ENCODE peak calls at places on chromosomes 13 and 19, in nine cellular contexts. One of them, this sample, is unnamed.

GRCh38 chr19:57653689-57654088 is 15.0 kb upstream of the ZSCAN4 start:
- DNase-seq in tibial nerve: no peak
- DNase-seq in naive thymus-derived CD8-positive, alpha-beta T cell: no peak
- DNase-seq in kidney: no peak
- DNase-seq in activated CD4-positive, CD25-positive, alpha-beta regulatory T cell treated with anti-CD3 and anti-CD28 coated beads, Interleukin-2, amount 50 U/mL, for 16 hours: no peak
- DNase-seq in WTC11: no peak
- DNase-seq in left cardiac atrium: no peak
- DNase-seq in stimulated activated CD8-positive, alpha-beta memory T cell treated with anti-CD3 and anti-CD28 coated beads, Interleukin-15, amount 100 ng/mL, for 24 hours: no peak
- DNase-seq in stimulated activated CD4-positive, alpha-beta T cell treated with anti-CD3 and anti-CD28 coated beads, Interleukin-15, amount 100 ng/mL, for 1 hour: no peak
- DNase-seq in this sample: no peak

GRCh38 chr19:47067215-47067847 is 18.9 kb upstream of the TMEM160 start:
- DNase-seq in tibial nerve: no peak
- DNase-seq in naive thymus-derived CD8-positive, alpha-beta T cell: no peak
- DNase-seq in kidney: no peak
- DNase-seq in activated CD4-positive, CD25-positive, alpha-beta regulatory T cell treated with anti-CD3 and anti-CD28 coated beads, Interleukin-2, amount 50 U/mL, for 16 hours: no peak
- DNase-seq in WTC11: no peak
- DNase-seq in left cardiac atrium: no peak
- DNase-seq in stimulated activated CD8-positive, alpha-beta memory T cell treated with anti-CD3 and anti-CD28 coated beads, Interleukin-15, amount 100 ng/mL, for 24 hours: no peak
- DNase-seq in stimulated activated CD4-positive, alpha-beta T cell treated with anti-CD3 and anti-CD28 coated beads, Interleukin-15, amount 100 ng/mL, for 1 hour: no peak
- DNase-seq in this sample: no peak

GRCh38 chr19:15374105-15374651 is 5.4 kb downstream of the AKAP8 start:
- DNase-seq in tibial nerve: no peak
- DNase-seq in naive thymus-derived CD8-positive, alpha-beta T cell: no peak
- DNase-seq in kidney: peak; percentile 75
- DNase-seq in activated CD4-positive, CD25-positive, alpha-beta regulatory T cell treated with anti-CD3 and anti-CD28 coated beads, Interleukin-2, amount 50 U/mL, for 16 hours: no peak
- DNase-seq in WTC11: no peak
- DNase-seq in left cardiac atrium: peak; percentile 37
- DNase-seq in stimulated activated CD8-positive, alpha-beta memory T cell treated with anti-CD3 and anti-CD28 coated beads, Interleukin-15, amount 100 ng/mL, for 24 hours: no peak
- DNase-seq in stimulated activated CD4-positive, alpha-beta T cell treated with anti-CD3 and anti-CD28 coated beads, Interleukin-15, amount 100 ng/mL, for 1 hour: no peak
- DNase-seq in this sample: no peak

GRCh38 chr19:11061951-11062350 is 27.3 kb upstream of the LDLR start:
- DNase-seq in tibial nerve: no peak
- DNase-seq in naive thymus-derived CD8-positive, alpha-beta T cell: no peak
- DNase-seq in kidney: no peak
- DNase-seq in activated CD4-positive, CD25-positive, alpha-beta regulatory T cell treated with anti-CD3 and anti-CD28 coated beads, Interleukin-2, amount 50 U/mL, for 16 hours: no peak
- DNase-seq in WTC11: no peak
- DNase-seq in left cardiac atrium: no peak
- DNase-seq in stimulated activated CD8-positive, alpha-beta memory T cell treated with anti-CD3 and anti-CD28 coated beads, Interleukin-15, amount 100 ng/mL, for 24 hours: no peak
- DNase-seq in stimulated activated CD4-positive, alpha-beta T cell treated with anti-CD3 and anti-CD28 coated beads, Interleukin-15, amount 100 ng/mL, for 1 hour: no peak
- DNase-seq in this sample: no peak

GRCh38 chr19:3606174-3606689 is 443 bp downstream of the TBXA2R start:
- DNase-seq in tibial nerve: no peak
- DNase-seq in naive thymus-derived CD8-positive, alpha-beta T cell: no peak
- DNase-seq in kidney: peak; percentile 88
- DNase-seq in activated CD4-positive, CD25-positive, alpha-beta regulatory T cell treated with anti-CD3 and anti-CD28 coated beads, Interleukin-2, amount 50 U/mL, for 16 hours: no peak
- DNase-seq in WTC11: peak; percentile 49
- DNase-seq in left cardiac atrium: no peak
- DNase-seq in stimulated activated CD8-positive, alpha-beta memory T cell treated with anti-CD3 and anti-CD28 coated beads, Interleukin-15, amount 100 ng/mL, for 24 hours: no peak
- DNase-seq in stimulated activated CD4-positive, alpha-beta T cell treated with anti-CD3 and anti-CD28 coated beads, Interleukin-15, amount 100 ng/mL, for 1 hour: no peak
- DNase-seq in this sample: no peak

GRCh38 chr13:112101360-112101930 is 34.5 kb downstream of the SOX1 start:
- DNase-seq in tibial nerve: no peak
- DNase-seq in naive thymus-derived CD8-positive, alpha-beta T cell: no peak
- DNase-seq in kidney: no peak
- DNase-seq in activated CD4-positive, CD25-positive, alpha-beta regulatory T cell treated with anti-CD3 and anti-CD28 coated beads, Interleukin-2, amount 50 U/mL, for 16 hours: no peak
- DNase-seq in WTC11: no peak
- DNase-seq in left cardiac atrium: no peak
- DNase-seq in stimulated activated CD8-positive, alpha-beta memory T cell treated with anti-CD3 and anti-CD28 coated beads, Interleukin-15, amount 100 ng/mL, for 24 hours: no peak
- DNase-seq in stimulated activated CD4-positive, alpha-beta T cell treated with anti-CD3 and anti-CD28 coated beads, Interleukin-15, amount 100 ng/mL, for 1 hour: no peak
- DNase-seq in this sample: no peak

GRCh38 chr13:48977973-48978372 is 2.3 kb downstream of the FNDC3A start:
- DNase-seq in tibial nerve: no peak
- DNase-seq in naive thymus-derived CD8-positive, alpha-beta T cell: no peak
- DNase-seq in kidney: no peak
- DNase-seq in activated CD4-positive, CD25-positive, alpha-beta regulatory T cell treated with anti-CD3 and anti-CD28 coated beads, Interleukin-2, amount 50 U/mL, for 16 hours: no peak
- DNase-seq in WTC11: no peak
- DNase-seq in left cardiac atrium: no peak
- DNase-seq in stimulated activated CD8-positive, alpha-beta memory T cell treated with anti-CD3 and anti-CD28 coated beads, Interleukin-15, amount 100 ng/mL, for 24 hours: no peak
- DNase-seq in stimulated activated CD4-positive, alpha-beta T cell treated with anti-CD3 and anti-CD28 coated beads, Interleukin-15, amount 100 ng/mL, for 1 hour: no peak
- DNase-seq in this sample: no peak

GRCh38 chr13:86020350-86021002 is 221.3 kb upstream of the SLITRK6 start:
- DNase-seq in tibial nerve: no peak
- DNase-seq in naive thymus-derived CD8-positive, alpha-beta T cell: no peak
- DNase-seq in kidney: no peak
- DNase-seq in activated CD4-positive, CD25-positive, alpha-beta regulatory T cell treated with anti-CD3 and anti-CD28 coated beads, Interleukin-2, amount 50 U/mL, for 16 hours: no peak
- DNase-seq in WTC11: no peak
- DNase-seq in left cardiac atrium: no peak
- DNase-seq in stimulated activated CD8-positive, alpha-beta memory T cell treated with anti-CD3 and anti-CD28 coated beads, Interleukin-15, amount 100 ng/mL, for 24 hours: no peak
- DNase-seq in stimulated activated CD4-positive, alpha-beta T cell treated with anti-CD3 and anti-CD28 coated beads, Interleukin-15, amount 100 ng/mL, for 1 hour: no peak
- DNase-seq in this sample: no peak

GRCh38 chr13:42035905-42036521 is 12.4 kb upstream of the DGKH start:
- DNase-seq in tibial nerve: no peak
- DNase-seq in naive thymus-derived CD8-positive, alpha-beta T cell: no peak
- DNase-seq in kidney: no peak
- DNase-seq in activated CD4-positive, CD25-positive, alpha-beta regulatory T cell treated with anti-CD3 and anti-CD28 coated beads, Interleukin-2, amount 50 U/mL, for 16 hours: no peak
- DNase-seq in WTC11: no peak
- DNase-seq in left cardiac atrium: no peak
- DNase-seq in stimulated activated CD8-positive, alpha-beta memory T cell treated with anti-CD3 and anti-CD28 coated beads, Interleukin-15, amount 100 ng/mL, for 24 hours: no peak
- DNase-seq in stimulated activated CD4-positive, alpha-beta T cell treated with anti-CD3 and anti-CD28 coated beads, Interleukin-15, amount 100 ng/mL, for 1 hour: no peak
- DNase-seq in this sample: no peak